ENCODE peak calls at places on chromosome 9, in ten cellular contexts. U is sigmoid colon, G is SK-N-SH, V is A549, I is tibial nerve, Y is GM12878, D is HepG2, K is K562, F is stomach, W is transverse colon. L is an unnamed sample.

GRCh38 chr9:8895498-8896224 is 1096.1 kb upstream of the DMAC1 start:
- DNase-seq in U (no peak), G (peak), V (peak), I (peak), Y (no peak), D (peak), K (no peak), F (no peak), W (no peak), L (no peak)

GRCh38 chr9:127158995-127159801 is 36.8 kb upstream of the ANGPTL2 start:
- DNase-seq in U (peak), G (peak), V (peak), I (peak), Y (no peak), D (peak), K (no peak), F (peak), W (peak), L (peak)

GRCh38 chr9:96327694-96328352 is 25.8 kb upstream of the HSD17B3 start:
- DNase-seq in U (no peak), G (peak), V (peak), I (peak), Y (peak), D (peak), K (peak), F (peak), W (peak), L (peak)

GRCh38 chr9:135693265-135693664 is 6.0 kb downstream of the SOHLH1 start:
- DNase-seq in U (no peak), G (no peak), V (no peak), I (no peak), Y (no peak), D (no peak), K (no peak), F (no peak), W (no peak), L (no peak)

GRCh38 chr9:87644659-87645058 is 81.3 kb upstream of the CTSL start:
- DNase-seq in U (no peak), G (no peak), V (no peak), I (no peak), Y (no peak), D (no peak), K (no peak), F (no peak), W (no peak), L (no peak)

GRCh38 chr9:88092699-88093359 is 45.4 kb downstream of the SPATA31C2 start:
- DNase-seq in U (peak), G (no peak), V (no peak), I (no peak), Y (no peak), D (no peak), K (no peak), F (no peak), W (no peak), L (no peak)

GRCh38 chr9:77819672-77820071 is 171.6 kb upstream of the GNA14 start:
- DNase-seq in U (no peak), G (no peak), V (peak), I (no peak), Y (no peak), D (no peak), K (no peak), F (no peak), W (no peak), L (no peak)

GRCh38 chr9:132141364-132141947 is 20.4 kb upstream of the NTNG2 start:
- DNase-seq in U (no peak), G (no peak), V (no peak), I (no peak), Y (no peak), D (no peak), K (no peak), F (peak), W (no peak), L (no peak)

GRCh38 chr9:26725573-26725972 is 167.0 kb downstream of the CAAP1 start:
- DNase-seq in U (no peak), G (no peak), V (no peak), I (peak), Y (no peak), D (no peak), K (no peak), F (no peak), W (no peak), L (no peak)

GRCh38 chr9:138022121-138022741 is 144.6 kb downstream of the CACNA1B start:
- DNase-seq in U (peak), G (peak), V (peak), I (no peak), Y (no peak), D (no peak), K (peak), F (peak), W (no peak), L (no peak)

GRCh38 chr9:112494153-112494552 is 7.5 kb downstream of the KIAA1958 start:
- DNase-seq in U (no peak), G (no peak), V (no peak), I (no peak), Y (no peak), D (no peak), K (no peak), F (no peak), W (no peak), L (no peak)

GRCh38 chr9:109880276-109881169 is 100.5 kb downstream of the PALM2AKAP2 start:
- DNase-seq in U (no peak), G (peak), V (peak), I (no peak), Y (no peak), D (peak), K (peak), F (no peak), W (no peak), L (no peak)

GRCh38 chr9:2337602-2338001 is 284.0 kb upstream of the VLDLR start:
- DNase-seq in U (no peak), G (no peak), V (no peak), I (peak), Y (no peak), D (no peak), K (no peak), F (no peak), W (no peak), L (peak)

GRCh38 chr9:73154271-73154670 is 2.6 kb downstream of the ANXA1 start:
- DNase-seq in U (no peak), G (no peak), V (no peak), I (no peak), Y (no peak), D (no peak), K (no peak), F (no peak), W (no peak), L (no peak)

GRCh38 chr9:77462066-77462465 is 186.1 kb downstream of the GNA14 start:
- DNase-seq in U (no peak), G (no peak), V (no peak), I (no peak), Y (no peak), D (no peak), K (no peak), F (no peak), W (no peak), L (no peak)

GRCh38 chr9:110179734-110180133 is 28.2 kb downstream of the C9orf152 start:
- DNase-seq in U (no peak), G (no peak), V (peak), I (no peak), Y (no peak), D (no peak), K (no peak), F (no peak), W (no peak), L (no peak)

GRCh38 chr9:26263451-26263850 is 585.2 kb upstream of the TUSC1 start:
- DNase-seq in U (no peak), G (no peak), V (no peak), I (no peak), Y (no peak), D (no peak), K (no peak), F (no peak), W (no peak), L (no peak)

GRCh38 chr9:99013550-99013949 is 69.8 kb downstream of the COL15A1 start:
- DNase-seq in U (no peak), G (no peak), V (no peak), I (no peak), Y (no peak), D (no peak), K (no peak), F (no peak), W (no peak), L (no peak)

GRCh38 chr9:130854835-130855234 is 19.8 kb downstream of the ABL1 start:
- DNase-seq in U (peak), G (no peak), V (no peak), I (no peak), Y (no peak), D (no peak), K (no peak), F (no peak), W (no peak), L (no peak)
- TF ChIP-seq CTCF in U (no peak), G (no peak), V (no peak), I (no peak), Y (no peak), D (no peak), K (no peak), F (no peak), W (no peak), L (no peak)

GRCh38 chr9:28064241-28064640 is 491.0 kb upstream of the C9orf72 start:
- DNase-seq in U (no peak), G (no peak), V (no peak), I (no peak), Y (no peak), D (no peak), K (no peak), F (no peak), W (no peak), L (no peak)
- TF ChIP-seq EP300 in U (no peak), G (no peak), V (no peak), I (no peak), Y (no peak), D (no peak), K (no peak), F (no peak), W (no peak), L (no peak)

GRCh38 chr9:37027582-37028424 is 6.3 kb downstream of the PAX5 start:
- DNase-seq in U (no peak), G (peak), V (peak), I (peak), Y (peak), D (peak), K (peak), F (peak), W (peak), L (peak)
- TF ChIP-seq CTCF in U (no peak), G (no peak), V (no peak), I (no peak), Y (no peak), D (peak), K (no peak), F (no peak), W (no peak), L (no peak)

DNA sequence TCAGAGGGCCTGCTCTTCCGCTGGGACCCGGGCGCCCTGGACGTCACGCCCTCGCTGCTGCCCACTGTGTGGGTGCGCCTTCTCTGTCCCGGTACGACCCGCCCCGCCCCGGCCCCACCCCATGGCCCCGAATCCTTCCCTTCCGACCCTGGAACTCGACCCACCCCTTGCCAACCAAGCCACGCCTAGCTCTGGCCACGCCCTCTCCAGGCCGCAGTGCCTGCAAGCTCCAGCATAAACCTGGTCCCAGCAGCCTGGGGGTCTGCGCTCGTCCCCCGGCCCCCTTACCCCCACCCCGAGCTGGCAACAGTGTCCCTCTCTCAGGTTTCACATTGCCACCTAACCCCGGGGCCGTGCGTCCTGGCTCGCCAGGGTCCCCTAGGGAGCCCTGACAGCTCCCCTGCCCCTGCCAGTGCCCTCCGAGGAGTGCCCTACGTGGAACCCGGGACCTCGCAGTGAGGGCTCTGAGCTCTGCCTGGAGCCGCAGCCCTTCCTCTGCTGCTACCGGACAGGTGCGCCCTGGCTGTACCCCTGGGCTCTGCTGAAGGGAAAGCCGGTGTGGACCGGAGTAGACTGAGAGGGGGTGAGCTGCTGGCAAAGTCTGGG is 3.4 kb downstream of the ADGRD2 start:
- DNase-seq in U (no peak), G (no peak), V (peak), I (no peak), Y (no peak), D (no peak), K (peak), F (no peak), W (peak), L (no peak)
- TF ChIP-seq EP300 in U (no peak), G (no peak), V (no peak), I (no peak), Y (no peak), D (no peak), K (no peak), F (no peak), W (no peak), L (no peak)

DNA sequence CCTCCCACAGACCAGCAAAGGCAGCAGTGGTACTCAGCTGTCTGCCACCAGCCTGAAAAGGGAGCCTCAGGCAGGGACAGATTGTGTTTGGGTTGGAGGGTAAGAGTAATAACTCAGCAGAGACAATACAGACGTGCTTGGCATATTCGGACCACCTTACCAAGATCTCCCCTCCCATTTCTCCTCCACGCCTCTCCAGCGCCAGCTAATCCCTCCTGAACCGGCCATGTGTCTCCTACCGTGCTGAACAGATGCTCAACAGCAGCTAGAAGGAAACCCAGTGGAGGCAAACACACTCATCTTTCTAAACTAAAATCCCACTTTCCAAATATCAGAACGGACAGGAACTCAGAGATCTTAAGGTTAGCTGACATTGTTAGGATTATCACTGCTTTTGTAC is 180.7 kb downstream of the ASTN2 start:
- DNase-seq in U (no peak), G (no peak), V (no peak), I (no peak), Y (no peak), D (no peak), K (no peak), F (no peak), W (no peak), L (no peak)
- TF ChIP-seq CTCF in U (no peak), G (no peak), V (no peak), I (no peak), Y (no peak), D (no peak), K (no peak), F (no peak), W (no peak), L (no peak)

DNA sequence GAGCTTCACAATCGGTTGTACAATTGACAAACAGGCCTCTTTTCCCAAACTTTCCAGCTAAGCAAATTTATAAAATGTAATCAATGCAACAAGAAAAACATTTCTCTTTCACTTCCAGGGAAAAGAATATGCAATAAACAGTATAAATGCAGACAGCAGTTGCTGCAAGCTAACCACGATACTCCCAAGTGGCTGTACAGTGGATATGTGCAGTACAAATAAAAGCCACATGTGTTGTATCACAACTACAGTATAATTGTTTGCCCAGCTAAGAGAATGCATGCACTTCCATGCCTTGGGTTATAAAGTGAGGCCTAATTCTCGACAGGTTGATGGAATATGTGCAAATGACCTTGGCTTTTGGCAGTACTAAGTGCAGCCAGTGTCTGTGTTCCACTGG is 16.7 kb upstream of the PDCL start:
- DNase-seq in U (no peak), G (no peak), V (no peak), I (no peak), Y (no peak), D (no peak), K (no peak), F (no peak), W (no peak), L (no peak)
- TF ChIP-seq EP300 in U (no peak), G (no peak), V (no peak), I (no peak), Y (no peak), D (no peak), K (no peak), F (no peak), W (no peak), L (no peak)

L was measured in ovary.